ENCODE peak calls at places on chromosomes 1 and 21, in eight cellular contexts. One of them, this sample, is unnamed.
A peak's percentile ranks its signal among the peaks of the same experiment; 100 is the strongest.

GRCh38 chr1:63662846-63663245 is 69.6 kb downstream of the PGM1 start:
- DNase-seq in posterior cingulate gyrus: no peak
- DNase-seq in type B pancreatic cell: no peak
- DNase-seq in dorsolateral prefrontal cortex: no peak
- DNase-seq in mesendoderm: peak; percentile 75
- DNase-seq in activated CD4-positive, alpha-beta T cell treated with anti-CD3 and anti-CD28 coated beads, Interleukin-2, amount 50 U/mL, for 48 hours: no peak
- DNase-seq in NCI-H460: no peak
- DNase-seq in H9: peak; percentile 76
- DNase-seq in this sample: no peak

GRCh38 chr1:25706146-25707089 is 89.8 kb downstream of the MAN1C1 start:
- DNase-seq in posterior cingulate gyrus: no peak
- DNase-seq in type B pancreatic cell: no peak
- DNase-seq in dorsolateral prefrontal cortex: no peak
- DNase-seq in mesendoderm: peak; percentile 41
- DNase-seq in activated CD4-positive, alpha-beta T cell treated with anti-CD3 and anti-CD28 coated beads, Interleukin-2, amount 50 U/mL, for 48 hours: no peak
- DNase-seq in NCI-H460: no peak
- DNase-seq in H9: no peak
- DNase-seq in this sample: no peak

GRCh38 chr1:165036403-165036802 is 320.1 kb downstream of the LMX1A start:
- DNase-seq in posterior cingulate gyrus: no peak
- DNase-seq in type B pancreatic cell: no peak
- DNase-seq in dorsolateral prefrontal cortex: no peak
- DNase-seq in mesendoderm: no peak
- DNase-seq in activated CD4-positive, alpha-beta T cell treated with anti-CD3 and anti-CD28 coated beads, Interleukin-2, amount 50 U/mL, for 48 hours: no peak
- DNase-seq in NCI-H460: no peak
- DNase-seq in H9: no peak
- DNase-seq in this sample: no peak

GRCh38 chr1:89892816-89893215 is 72.0 kb downstream of the LRRC8D start:
- DNase-seq in posterior cingulate gyrus: no peak
- DNase-seq in type B pancreatic cell: no peak
- DNase-seq in dorsolateral prefrontal cortex: no peak
- DNase-seq in mesendoderm: no peak
- DNase-seq in activated CD4-positive, alpha-beta T cell treated with anti-CD3 and anti-CD28 coated beads, Interleukin-2, amount 50 U/mL, for 48 hours: no peak
- DNase-seq in NCI-H460: no peak
- DNase-seq in H9: no peak
- DNase-seq in this sample: no peak

GRCh38 chr1:72003092-72003491 is 279.2 kb downstream of the NEGR1 start:
- DNase-seq in posterior cingulate gyrus: no peak
- DNase-seq in type B pancreatic cell: no peak
- DNase-seq in dorsolateral prefrontal cortex: no peak
- DNase-seq in mesendoderm: no peak
- DNase-seq in activated CD4-positive, alpha-beta T cell treated with anti-CD3 and anti-CD28 coated beads, Interleukin-2, amount 50 U/mL, for 48 hours: no peak
- DNase-seq in NCI-H460: no peak
- DNase-seq in H9: no peak
- DNase-seq in this sample: no peak

GRCh38 chr1:234589854-234590620 is 19.9 kb downstream of the IRF2BP2 start:
- DNase-seq in posterior cingulate gyrus: no peak
- DNase-seq in type B pancreatic cell: no peak
- DNase-seq in dorsolateral prefrontal cortex: no peak
- DNase-seq in mesendoderm: no peak
- DNase-seq in activated CD4-positive, alpha-beta T cell treated with anti-CD3 and anti-CD28 coated beads, Interleukin-2, amount 50 U/mL, for 48 hours: no peak
- DNase-seq in NCI-H460: no peak
- DNase-seq in H9: no peak
- DNase-seq in this sample: no peak

GRCh38 chr1:164977561-164977960 is 379.0 kb downstream of the LMX1A start:
- DNase-seq in posterior cingulate gyrus: no peak
- DNase-seq in type B pancreatic cell: no peak
- DNase-seq in dorsolateral prefrontal cortex: no peak
- DNase-seq in mesendoderm: no peak
- DNase-seq in activated CD4-positive, alpha-beta T cell treated with anti-CD3 and anti-CD28 coated beads, Interleukin-2, amount 50 U/mL, for 48 hours: no peak
- DNase-seq in NCI-H460: no peak
- DNase-seq in H9: no peak
- DNase-seq in this sample: no peak

GRCh38 chr21:29056538-29057050 is 16.9 kb downstream of the CCT8 start:
- DNase-seq in posterior cingulate gyrus: no peak
- DNase-seq in type B pancreatic cell: no peak
- DNase-seq in dorsolateral prefrontal cortex: no peak
- DNase-seq in mesendoderm: no peak
- DNase-seq in activated CD4-positive, alpha-beta T cell treated with anti-CD3 and anti-CD28 coated beads, Interleukin-2, amount 50 U/mL, for 48 hours: no peak
- DNase-seq in NCI-H460: no peak
- DNase-seq in H9: no peak
- DNase-seq in this sample: no peak

GRCh38 chr21:35222541-35222941 is 173.4 kb upstream of the RUNX1 start:
- DNase-seq in posterior cingulate gyrus: no peak
- DNase-seq in type B pancreatic cell: no peak
- DNase-seq in dorsolateral prefrontal cortex: no peak
- DNase-seq in mesendoderm: peak; percentile 12
- DNase-seq in activated CD4-positive, alpha-beta T cell treated with anti-CD3 and anti-CD28 coated beads, Interleukin-2, amount 50 U/mL, for 48 hours: peak; percentile 64
- DNase-seq in NCI-H460: no peak
- DNase-seq in H9: no peak
- DNase-seq in this sample: no peak

GRCh38 chr21:29436143-29436542 is 137.4 kb downstream of the BACH1 start:
- DNase-seq in posterior cingulate gyrus: no peak
- DNase-seq in type B pancreatic cell: no peak
- DNase-seq in dorsolateral prefrontal cortex: no peak
- DNase-seq in mesendoderm: no peak
- DNase-seq in activated CD4-positive, alpha-beta T cell treated with anti-CD3 and anti-CD28 coated beads, Interleukin-2, amount 50 U/mL, for 48 hours: peak; percentile 46
- DNase-seq in NCI-H460: no peak
- DNase-seq in H9: no peak
- DNase-seq in this sample: no peak

GRCh38 chr1:246078126-246078887 is 428.8 kb downstream of the SMYD3 start:
- DNase-seq in posterior cingulate gyrus: no peak
- DNase-seq in type B pancreatic cell: no peak
- DNase-seq in dorsolateral prefrontal cortex: no peak
- DNase-seq in mesendoderm: no peak
- DNase-seq in activated CD4-positive, alpha-beta T cell treated with anti-CD3 and anti-CD28 coated beads, Interleukin-2, amount 50 U/mL, for 48 hours: no peak
- DNase-seq in NCI-H460: no peak
- DNase-seq in H9: no peak
- DNase-seq in this sample: no peak

GRCh38 chr1:161816201-161816600 is 50.1 kb downstream of the ATF6 start:
- DNase-seq in posterior cingulate gyrus: no peak
- DNase-seq in type B pancreatic cell: no peak
- DNase-seq in dorsolateral prefrontal cortex: no peak
- DNase-seq in mesendoderm: no peak
- DNase-seq in activated CD4-positive, alpha-beta T cell treated with anti-CD3 and anti-CD28 coated beads, Interleukin-2, amount 50 U/mL, for 48 hours: no peak
- DNase-seq in NCI-H460: no peak
- DNase-seq in H9: no peak
- DNase-seq in this sample: no peak

GRCh38 chr1:184388671-184389292 is 2.0 kb downstream of the C1orf21 start:
- DNase-seq in posterior cingulate gyrus: no peak
- DNase-seq in type B pancreatic cell: no peak
- DNase-seq in dorsolateral prefrontal cortex: no peak
- DNase-seq in mesendoderm: no peak
- DNase-seq in activated CD4-positive, alpha-beta T cell treated with anti-CD3 and anti-CD28 coated beads, Interleukin-2, amount 50 U/mL, for 48 hours: no peak
- DNase-seq in NCI-H460: no peak
- DNase-seq in H9: no peak
- DNase-seq in this sample: no peak

GRCh38 chr1:43253876-43254275 is 15.9 kb upstream of the TMEM125 start:
- DNase-seq in posterior cingulate gyrus: no peak
- DNase-seq in type B pancreatic cell: no peak
- DNase-seq in dorsolateral prefrontal cortex: no peak
- DNase-seq in mesendoderm: no peak
- DNase-seq in activated CD4-positive, alpha-beta T cell treated with anti-CD3 and anti-CD28 coated beads, Interleukin-2, amount 50 U/mL, for 48 hours: no peak
- DNase-seq in NCI-H460: no peak
- DNase-seq in H9: no peak
- DNase-seq in this sample: no peak

GRCh38 chr1:166089804-166090203 is 77.0 kb downstream of the FAM78B start:
- DNase-seq in posterior cingulate gyrus: no peak
- DNase-seq in type B pancreatic cell: no peak
- DNase-seq in dorsolateral prefrontal cortex: no peak
- DNase-seq in mesendoderm: peak; percentile 13
- DNase-seq in activated CD4-positive, alpha-beta T cell treated with anti-CD3 and anti-CD28 coated beads, Interleukin-2, amount 50 U/mL, for 48 hours: no peak
- DNase-seq in NCI-H460: no peak
- DNase-seq in H9: no peak
- DNase-seq in this sample: no peak

GRCh38 chr1:9371391-9371935 is 78.8 kb downstream of the SPSB1 start:
- DNase-seq in posterior cingulate gyrus: no peak
- DNase-seq in type B pancreatic cell: no peak
- DNase-seq in dorsolateral prefrontal cortex: no peak
- DNase-seq in mesendoderm: peak; percentile 81
- DNase-seq in activated CD4-positive, alpha-beta T cell treated with anti-CD3 and anti-CD28 coated beads, Interleukin-2, amount 50 U/mL, for 48 hours: no peak
- DNase-seq in NCI-H460: no peak
- DNase-seq in H9: no peak
- DNase-seq in this sample: no peak

GRCh38 chr21:46114963-46115362 is 17.1 kb downstream of the COL6A2 start:
- DNase-seq in posterior cingulate gyrus: peak; percentile 3
- DNase-seq in type B pancreatic cell: peak; percentile 57
- DNase-seq in dorsolateral prefrontal cortex: peak; percentile 9
- DNase-seq in mesendoderm: no peak
- DNase-seq in activated CD4-positive, alpha-beta T cell treated with anti-CD3 and anti-CD28 coated beads, Interleukin-2, amount 50 U/mL, for 48 hours: no peak
- DNase-seq in NCI-H460: no peak
- DNase-seq in H9: no peak
- DNase-seq in this sample: no peak

GRCh38 chr1:174023438-174023837 is 1.3 kb upstream of the RC3H1 start:
- DNase-seq in posterior cingulate gyrus: no peak
- DNase-seq in type B pancreatic cell: no peak
- DNase-seq in dorsolateral prefrontal cortex: no peak
- DNase-seq in mesendoderm: peak; percentile 98
- DNase-seq in activated CD4-positive, alpha-beta T cell treated with anti-CD3 and anti-CD28 coated beads, Interleukin-2, amount 50 U/mL, for 48 hours: no peak
- DNase-seq in NCI-H460: no peak
- DNase-seq in H9: peak; percentile 55
- DNase-seq in this sample: no peak

GRCh38 chr1:19920132-19920710 is 3.2 kb downstream of the PLA2G2E start:
- DNase-seq in posterior cingulate gyrus: no peak
- DNase-seq in type B pancreatic cell: no peak
- DNase-seq in dorsolateral prefrontal cortex: no peak
- DNase-seq in mesendoderm: no peak
- DNase-seq in activated CD4-positive, alpha-beta T cell treated with anti-CD3 and anti-CD28 coated beads, Interleukin-2, amount 50 U/mL, for 48 hours: no peak
- DNase-seq in NCI-H460: no peak
- DNase-seq in H9: no peak
- DNase-seq in this sample: no peak

GRCh38 chr1:227785812-227786608 is 29.5 kb upstream of the PRSS38 start:
- DNase-seq in posterior cingulate gyrus: no peak
- DNase-seq in type B pancreatic cell: no peak
- DNase-seq in dorsolateral prefrontal cortex: no peak
- DNase-seq in mesendoderm: no peak
- DNase-seq in activated CD4-positive, alpha-beta T cell treated with anti-CD3 and anti-CD28 coated beads, Interleukin-2, amount 50 U/mL, for 48 hours: no peak
- DNase-seq in NCI-H460: no peak
- DNase-seq in H9: no peak
- DNase-seq in this sample: no peak

GRCh38 chr1:110087812-110088738 is 17.6 kb upstream of the ALX3 start:
- DNase-seq in posterior cingulate gyrus: peak; percentile 28
- DNase-seq in type B pancreatic cell: no peak
- DNase-seq in dorsolateral prefrontal cortex: no peak
- DNase-seq in mesendoderm: peak; percentile 71
- DNase-seq in activated CD4-positive, alpha-beta T cell treated with anti-CD3 and anti-CD28 coated beads, Interleukin-2, amount 50 U/mL, for 48 hours: peak; percentile 61
- DNase-seq in NCI-H460: peak; percentile 36
- DNase-seq in H9: peak; percentile 52
- DNase-seq in this sample: no peak

GRCh38 chr21:32698286-32698685 is 29.5 kb downstream of the SYNJ1 start:
- DNase-seq in posterior cingulate gyrus: no peak
- DNase-seq in type B pancreatic cell: no peak
- DNase-seq in dorsolateral prefrontal cortex: no peak
- DNase-seq in mesendoderm: no peak
- DNase-seq in activated CD4-positive, alpha-beta T cell treated with anti-CD3 and anti-CD28 coated beads, Interleukin-2, amount 50 U/mL, for 48 hours: no peak
- DNase-seq in NCI-H460: no peak
- DNase-seq in H9: no peak
- DNase-seq in this sample: no peak

GRCh38 chr1:235562589-235562988 is 58.3 kb upstream of the B3GALNT2 start:
- DNase-seq in posterior cingulate gyrus: no peak
- DNase-seq in type B pancreatic cell: no peak
- DNase-seq in dorsolateral prefrontal cortex: no peak
- DNase-seq in mesendoderm: no peak
- DNase-seq in activated CD4-positive, alpha-beta T cell treated with anti-CD3 and anti-CD28 coated beads, Interleukin-2, amount 50 U/mL, for 48 hours: no peak
- DNase-seq in NCI-H460: no peak
- DNase-seq in H9: no peak
- DNase-seq in this sample: no peak

GRCh38 chr1:182633657-182634281 is 29.6 kb upstream of the RGS16 start:
- DNase-seq in posterior cingulate gyrus: no peak
- DNase-seq in type B pancreatic cell: no peak
- DNase-seq in dorsolateral prefrontal cortex: no peak
- DNase-seq in mesendoderm: peak; percentile 28
- DNase-seq in activated CD4-positive, alpha-beta T cell treated with anti-CD3 and anti-CD28 coated beads, Interleukin-2, amount 50 U/mL, for 48 hours: no peak
- DNase-seq in NCI-H460: no peak
- DNase-seq in H9: no peak
- DNase-seq in this sample: no peak

GRCh38 chr1:155008015-155008941 is 5.7 kb downstream of the ZBTB7B start:
- DNase-seq in posterior cingulate gyrus: no peak
- DNase-seq in type B pancreatic cell: no peak
- DNase-seq in dorsolateral prefrontal cortex: no peak
- DNase-seq in mesendoderm: peak; percentile 38
- DNase-seq in activated CD4-positive, alpha-beta T cell treated with anti-CD3 and anti-CD28 coated beads, Interleukin-2, amount 50 U/mL, for 48 hours: peak; percentile 93
- DNase-seq in NCI-H460: no peak
- DNase-seq in H9: no peak
- DNase-seq in this sample: no peak

GRCh38 chr1:26529405-26529654 is 231 bp upstream of the RPS6KA1 start:
- DNase-seq in posterior cingulate gyrus: no peak
- DNase-seq in type B pancreatic cell: no peak
- DNase-seq in dorsolateral prefrontal cortex: no peak
- DNase-seq in mesendoderm: peak; percentile 48
- DNase-seq in activated CD4-positive, alpha-beta T cell treated with anti-CD3 and anti-CD28 coated beads, Interleukin-2, amount 50 U/mL, for 48 hours: no peak
- DNase-seq in NCI-H460: no peak
- DNase-seq in H9: no peak
- DNase-seq in this sample: no peak

GRCh38 chr1:43363283-43363934 is 4.4 kb downstream of the ELOVL1 start:
- DNase-seq in posterior cingulate gyrus: no peak
- DNase-seq in type B pancreatic cell: no peak
- DNase-seq in dorsolateral prefrontal cortex: no peak
- DNase-seq in mesendoderm: no peak
- DNase-seq in activated CD4-positive, alpha-beta T cell treated with anti-CD3 and anti-CD28 coated beads, Interleukin-2, amount 50 U/mL, for 48 hours: no peak
- DNase-seq in NCI-H460: no peak
- DNase-seq in H9: no peak
- DNase-seq in this sample: no peak

GRCh38 chr1:231272880-231273279 is 31.9 kb downstream of the GNPAT start:
- DNase-seq in posterior cingulate gyrus: no peak
- DNase-seq in type B pancreatic cell: no peak
- DNase-seq in dorsolateral prefrontal cortex: no peak
- DNase-seq in mesendoderm: peak; percentile 1
- DNase-seq in activated CD4-positive, alpha-beta T cell treated with anti-CD3 and anti-CD28 coated beads, Interleukin-2, amount 50 U/mL, for 48 hours: no peak
- DNase-seq in NCI-H460: no peak
- DNase-seq in H9: no peak
- DNase-seq in this sample: no peak

GRCh38 chr1:40712405-40712944 is 21.0 kb downstream of the NFYC start:
- DNase-seq in posterior cingulate gyrus: no peak
- DNase-seq in type B pancreatic cell: no peak
- DNase-seq in dorsolateral prefrontal cortex: no peak
- DNase-seq in mesendoderm: no peak
- DNase-seq in activated CD4-positive, alpha-beta T cell treated with anti-CD3 and anti-CD28 coated beads, Interleukin-2, amount 50 U/mL, for 48 hours: no peak
- DNase-seq in NCI-H460: no peak
- DNase-seq in H9: no peak
- DNase-seq in this sample: no peak

GRCh38 chr1:156657971-156658319 is 16.0 kb downstream of the BCAN start:
- DNase-seq in posterior cingulate gyrus: peak; percentile 59
- DNase-seq in type B pancreatic cell: no peak
- DNase-seq in dorsolateral prefrontal cortex: no peak
- DNase-seq in mesendoderm: no peak
- DNase-seq in activated CD4-positive, alpha-beta T cell treated with anti-CD3 and anti-CD28 coated beads, Interleukin-2, amount 50 U/mL, for 48 hours: no peak
- DNase-seq in NCI-H460: no peak
- DNase-seq in H9: no peak
- DNase-seq in this sample: no peak

GRCh38 chr1:1839311-1839965 is 51.4 kb downstream of the GNB1 start:
- DNase-seq in posterior cingulate gyrus: no peak
- DNase-seq in type B pancreatic cell: no peak
- DNase-seq in dorsolateral prefrontal cortex: no peak
- DNase-seq in mesendoderm: peak; percentile 32
- DNase-seq in activated CD4-positive, alpha-beta T cell treated with anti-CD3 and anti-CD28 coated beads, Interleukin-2, amount 50 U/mL, for 48 hours: no peak
- DNase-seq in NCI-H460: no peak
- DNase-seq in H9: no peak
- DNase-seq in this sample: no peak

This sample was measured in amygdala.